ENCODE peak calls at places on chromosome 1, in five cellular contexts. P, C, Y, F and Z are unnamed samples.

GRCh38 chr1:201254625-201255469 is 28.5 kb upstream of the PKP1 start:
- DNase-seq in P (no peak), F (peak), Y (no peak), C (no peak), Z (peak)

GRCh38 chr1:65066766-65067490 is 81.1 kb upstream of the AK4 start:
- DNase-seq in C (no peak), P (peak), F (peak), Y (peak), Z (peak)

GRCh38 chr1:40703316-40703715 is 11.8 kb downstream of the NFYC start:
- DNase-seq in Y (no peak), C (peak), F (no peak), P (no peak), Z (no peak)

GRCh38 chr1:55468438-55468837 is 253.3 kb upstream of the USP24 start:
- DNase-seq in P (no peak), C (no peak), F (no peak), Y (no peak), Z (no peak)

GRCh38 chr1:208149776-208150514 is 94.2 kb downstream of the PLXNA2 start:
- DNase-seq in Y (no peak), P (no peak), C (no peak), F (peak), Z (no peak)

GRCh38 chr1:53346007-53346813 is 18.3 kb upstream of the LRP8 start:
- DNase-seq in C (no peak), P (no peak), F (no peak), Y (no peak), Z (no peak)

GRCh38 chr1:168365719-168366474 is 85.2 kb downstream of the TBX19 start:
- DNase-seq in C (peak), Y (no peak), F (no peak), P (no peak), Z (no peak)

GRCh38 chr1:246921481-246921880 is 10.3 kb downstream of the AHCTF1 start:
- DNase-seq in Y (no peak), F (no peak), P (no peak), C (no peak), Z (no peak)

GRCh38 chr1:17852383-17852782 is 97.2 kb downstream of the ACTL8 start:
- DNase-seq in Y (no peak), F (no peak), C (no peak), P (no peak), Z (no peak)

GRCh38 chr1:25462732-25463131 is 32.0 kb downstream of the MACO1 start:
- DNase-seq in Y (no peak), P (no peak), C (no peak), F (no peak), Z (no peak)

GRCh38 chr1:98402860-98403259 is 258.7 kb upstream of the SNX7 start:
- DNase-seq in C (no peak), F (no peak), Y (no peak), P (no peak), Z (no peak)

GRCh38 chr1:41695118-41695517 is 210.6 kb upstream of the EDN2 start:
- DNase-seq in F (no peak), P (no peak), C (peak), Y (no peak), Z (no peak)

GRCh38 chr1:184315254-184315653 is 71.6 kb upstream of the C1orf21 start:
- DNase-seq in C (no peak), P (no peak), Y (no peak), F (no peak), Z (no peak)

GRCh38 chr1:227903614-227904501 is 43.9 kb downstream of the WNT9A start:
- DNase-seq in C (no peak), Y (no peak), P (no peak), F (no peak), Z (no peak)

GRCh38 chr1:15810073-15810472 is 2.6 kb upstream of the UQCRHL start:
- DNase-seq in C (no peak), Y (no peak), F (no peak), P (no peak), Z (peak)